ENCODE peak calls at places on chromosome 6, in five cellular contexts. H is NCI-H226; C is neuronal stem cell; D is activated T-helper 1 cell treated with anti-CD3 and anti-CD28 coated beads, Interleukin-12 subunit alpha, Interleukin-12 subunit beta, Interleukin-2, Interleukin-4 antibody, amounts not matched to agents 30 ng/mL and 10 ng/mL and 1 ng/mL, durations not matched to agents 14 hours and 24 hours and 36 hours; G is activated effector memory CD4-positive, alpha-beta T cell treated with Interleukin-2 at 50 U/mL for 16 hours. W is an unnamed sample.

GRCh38 chr6:161432546-161432945 is 158.7 kb upstream of the AGPAT4 start:
- DNase-seq in G (no peak), H (no peak), D (no peak), C (no peak), W (no peak)

GRCh38 chr6:136016228-136017225 is 165.0 kb downstream of the PDE7B start:
- DNase-seq in C (no peak), G (no peak), D (no peak), H (no peak), W (no peak)

GRCh38 chr6:137882225-137882961 is 15.3 kb downstream of the TNFAIP3 start:
- DNase-seq in C (no peak), D (no peak), G (no peak), H (no peak), W (no peak)

GRCh38 chr6:21332077-21332476 is 261.5 kb upstream of the SOX4 start:
- DNase-seq in H (no peak), D (no peak), G (no peak), C (no peak), W (no peak)

GRCh38 chr6:138833819-138834539 is 38.1 kb downstream of the ECT2L start:
- DNase-seq in D (no peak), H (peak), G (no peak), C (no peak), W (no peak)

GRCh38 chr6:90403489-90404381 is 107.1 kb upstream of the BACH2 start:
- DNase-seq in D (no peak), H (peak), C (no peak), G (no peak), W (peak)

GRCh38 chr6:62652692-62653328 is 366.8 kb upstream of the KHDRBS2 start:
- DNase-seq in G (no peak), H (no peak), C (peak), D (no peak), W (no peak)

GRCh38 chr6:107763959-107764358 is 60.2 kb downstream of the SCML4 start:
- DNase-seq in H (no peak), D (no peak), C (no peak), G (no peak), W (no peak)

GRCh38 chr6:150036081-150036480 is 10.7 kb upstream of the RAET1L start:
- DNase-seq in G (no peak), D (no peak), H (no peak), C (no peak), W (no peak)

GRCh38 chr6:148857817-148858390 is 111.1 kb downstream of the UST start:
- DNase-seq in G (no peak), C (no peak), D (no peak), H (peak), W (peak)